ENCODE peak calls at places on chromosomes 6 and 20, in six cellular contexts. One of them, this sample, is unnamed.

GRCh38 chr6:68087399-68088133 is 547.5 kb upstream of the ADGRB3 start:
- DNase-seq in astrocyte of the spinal cord: peak; percentile 57
- DNase-seq in A549: no peak
- DNase-seq in fibroblast of the aortic adventitia: peak; percentile 65
- DNase-seq in psoas muscle: no peak
- DNase-seq in colonic mucosa: no peak
- DNase-seq in this sample: peak; percentile 76

GRCh38 chr6:95576621-95577316 is 566 bp upstream of the MANEA start:
- DNase-seq in astrocyte of the spinal cord: peak; percentile 59
- DNase-seq in A549: no peak
- DNase-seq in fibroblast of the aortic adventitia: peak; percentile 25
- DNase-seq in psoas muscle: no peak
- DNase-seq in colonic mucosa: no peak
- DNase-seq in this sample: peak; percentile 39

GRCh38 chr6:134204031-134204430 is 113.9 kb downstream of the SGK1 start:
- DNase-seq in astrocyte of the spinal cord: no peak
- DNase-seq in A549: no peak
- DNase-seq in fibroblast of the aortic adventitia: no peak
- DNase-seq in psoas muscle: no peak
- DNase-seq in colonic mucosa: no peak
- DNase-seq in this sample: no peak

GRCh38 chr6:16496982-16497823 is 258.8 kb downstream of the GMPR start:
- DNase-seq in astrocyte of the spinal cord: no peak
- DNase-seq in A549: no peak
- DNase-seq in fibroblast of the aortic adventitia: peak; percentile 58
- DNase-seq in psoas muscle: no peak
- DNase-seq in colonic mucosa: no peak
- DNase-seq in this sample: no peak

GRCh38 chr6:126748141-126748540 is 370.3 kb upstream of the RSPO3 start:
- DNase-seq in astrocyte of the spinal cord: no peak
- DNase-seq in A549: no peak
- DNase-seq in fibroblast of the aortic adventitia: peak; percentile 88
- DNase-seq in psoas muscle: no peak
- DNase-seq in colonic mucosa: no peak
- DNase-seq in this sample: peak; percentile 38

GRCh38 chr6:35804996-35805736 is at the start of gene LHFPL5:
- DNase-seq in astrocyte of the spinal cord: peak; percentile 23
- DNase-seq in A549: peak; percentile 54
- DNase-seq in fibroblast of the aortic adventitia: no peak
- DNase-seq in psoas muscle: peak; percentile 36
- DNase-seq in colonic mucosa: peak; percentile 32
- DNase-seq in this sample: peak; percentile 26

GRCh38 chr6:122806290-122806689 is 17.2 kb downstream of the SMPDL3A start:
- DNase-seq in astrocyte of the spinal cord: no peak
- DNase-seq in A549: no peak
- DNase-seq in fibroblast of the aortic adventitia: peak; percentile 77
- DNase-seq in psoas muscle: no peak
- DNase-seq in colonic mucosa: no peak
- DNase-seq in this sample: peak; percentile 30

GRCh38 chr20:46350201-46350985 is 42.1 kb upstream of the CDH22 start:
- DNase-seq in astrocyte of the spinal cord: peak; percentile 95
- DNase-seq in A549: no peak
- DNase-seq in fibroblast of the aortic adventitia: peak; percentile 83
- DNase-seq in psoas muscle: no peak
- DNase-seq in colonic mucosa: no peak
- DNase-seq in this sample: peak; percentile 92

GRCh38 chr6:21953831-21954801 is 342.7 kb downstream of the PRL start:
- DNase-seq in astrocyte of the spinal cord: peak; percentile 63
- DNase-seq in A549: no peak
- DNase-seq in fibroblast of the aortic adventitia: peak; percentile 61
- DNase-seq in psoas muscle: no peak
- DNase-seq in colonic mucosa: peak; percentile 60
- DNase-seq in this sample: peak; percentile 78

GRCh38 chr6:33858804-33859203 is 55.0 kb upstream of the MLN start:
- DNase-seq in astrocyte of the spinal cord: no peak
- DNase-seq in A549: no peak
- DNase-seq in fibroblast of the aortic adventitia: no peak
- DNase-seq in psoas muscle: no peak
- DNase-seq in colonic mucosa: no peak
- DNase-seq in this sample: no peak

GRCh38 chr6:122042380-122042779 is 357.1 kb upstream of the HSF2 start:
- DNase-seq in astrocyte of the spinal cord: no peak
- DNase-seq in A549: no peak
- DNase-seq in fibroblast of the aortic adventitia: no peak
- DNase-seq in psoas muscle: no peak
- DNase-seq in colonic mucosa: no peak
- DNase-seq in this sample: no peak

GRCh38 chr20:4152696-4153235 is 137.4 kb upstream of the RNF24 start:
- DNase-seq in astrocyte of the spinal cord: peak; percentile 35
- DNase-seq in A549: no peak
- DNase-seq in fibroblast of the aortic adventitia: peak; percentile 63
- DNase-seq in psoas muscle: no peak
- DNase-seq in colonic mucosa: no peak
- DNase-seq in this sample: no peak

GRCh38 chr20:5234158-5234557 is 82.6 kb downstream of the PROKR2 start:
- DNase-seq in astrocyte of the spinal cord: no peak
- DNase-seq in A549: no peak
- DNase-seq in fibroblast of the aortic adventitia: no peak
- DNase-seq in psoas muscle: no peak
- DNase-seq in colonic mucosa: no peak
- DNase-seq in this sample: no peak

GRCh38 chr6:166553563-166554271 is 32.8 kb downstream of the RAMACL start:
- DNase-seq in astrocyte of the spinal cord: peak; percentile 88
- DNase-seq in A549: no peak
- DNase-seq in fibroblast of the aortic adventitia: peak; percentile 89
- DNase-seq in psoas muscle: peak; percentile 62
- DNase-seq in colonic mucosa: peak; percentile 30
- DNase-seq in this sample: peak; percentile 84

GRCh38 chr20:46638367-46639274 is 12.6 kb downstream of the SLC13A3 start:
- DNase-seq in astrocyte of the spinal cord: no peak
- DNase-seq in A549: no peak
- DNase-seq in fibroblast of the aortic adventitia: no peak
- DNase-seq in psoas muscle: no peak
- DNase-seq in colonic mucosa: no peak
- DNase-seq in this sample: no peak

GRCh38 chr20:45104786-45105185 is 3.9 kb upstream of the KCNS1 start:
- DNase-seq in astrocyte of the spinal cord: peak; percentile 77
- DNase-seq in A549: no peak
- DNase-seq in fibroblast of the aortic adventitia: peak; percentile 73
- DNase-seq in psoas muscle: no peak
- DNase-seq in colonic mucosa: no peak
- DNase-seq in this sample: peak; percentile 40

GRCh38 chr20:63908008-63908682 is 13.2 kb downstream of the DNAJC5 start:
- DNase-seq in astrocyte of the spinal cord: no peak
- DNase-seq in A549: no peak
- DNase-seq in fibroblast of the aortic adventitia: no peak
- DNase-seq in psoas muscle: no peak
- DNase-seq in colonic mucosa: peak; percentile 80
- DNase-seq in this sample: no peak

DNA sequence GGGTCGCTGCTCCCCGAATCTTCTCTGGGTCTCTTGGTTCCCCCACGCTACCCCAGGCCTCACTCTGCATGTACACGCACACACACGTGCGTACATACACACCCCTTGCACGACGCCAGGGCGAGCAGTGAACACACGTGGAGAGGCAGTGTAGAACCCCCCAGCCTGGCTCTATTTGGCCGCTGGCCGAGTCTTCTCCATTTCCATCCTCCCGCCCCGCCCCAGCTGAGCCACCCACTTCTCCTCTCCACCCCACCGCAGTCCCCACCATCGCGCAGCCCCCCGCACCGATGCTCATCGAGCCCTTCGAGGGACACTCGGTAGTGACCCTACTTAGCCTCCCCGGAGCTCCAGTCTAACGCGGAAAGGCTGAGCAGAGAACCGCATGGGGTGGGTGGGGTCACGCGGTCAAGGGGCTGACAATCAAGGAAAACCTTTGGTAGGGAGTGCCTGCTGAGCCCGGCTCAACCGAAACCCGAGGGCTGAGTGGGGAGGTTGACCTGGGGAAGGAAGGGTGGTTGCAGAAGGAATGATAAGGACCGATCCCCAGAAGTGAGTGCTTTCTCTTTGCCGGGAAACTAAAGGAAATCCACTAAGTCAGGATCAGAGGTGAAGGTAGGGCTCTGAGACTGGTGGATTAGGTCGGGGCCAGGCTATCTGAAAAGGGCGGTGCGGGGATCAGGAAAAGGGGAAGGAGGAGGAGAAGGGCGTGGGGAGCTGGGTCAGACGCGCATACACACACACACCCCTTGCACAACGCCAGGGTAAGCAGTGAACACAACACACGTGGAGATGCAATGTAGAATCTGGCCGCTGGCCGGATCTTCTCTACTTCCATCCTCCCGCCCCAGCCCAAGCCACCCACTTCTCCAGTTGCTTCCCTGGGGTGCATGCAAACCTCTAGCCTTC is 49.8 kb downstream of the CPXM1 start:
- DNase-seq in astrocyte of the spinal cord: no peak
- DNase-seq in A549: peak; percentile 78
- DNase-seq in fibroblast of the aortic adventitia: peak; percentile 45
- DNase-seq in psoas muscle: peak; percentile 50
- DNase-seq in colonic mucosa: peak; percentile 53
- DNase-seq in this sample: peak; percentile 65
- H3K4me3 ChIP-seq in astrocyte of the spinal cord: no peak overlapping the region
- H3K4me3 ChIP-seq in A549: peak overlapping the region; percentile 68
- H3K4me3 ChIP-seq in fibroblast of the aortic adventitia: no peak overlapping the region
- H3K4me3 ChIP-seq in psoas muscle: no peak overlapping the region
- H3K4me3 ChIP-seq in colonic mucosa: peak overlapping the region; percentile 45
- H3K4me3 ChIP-seq in this sample: no peak overlapping the region

GRCh38 chr6:158793432-158793831 is 25.7 kb downstream of the EZR start:
- DNase-seq in astrocyte of the spinal cord: peak; percentile 50
- DNase-seq in A549: peak; percentile 47
- DNase-seq in fibroblast of the aortic adventitia: peak; percentile 53
- DNase-seq in psoas muscle: no peak
- DNase-seq in colonic mucosa: no peak
- DNase-seq in this sample: peak; percentile 81

GRCh38 chr6:158797331-158798202 is 21.6 kb downstream of the EZR start:
- DNase-seq in astrocyte of the spinal cord: peak; percentile 57
- DNase-seq in A549: no peak
- DNase-seq in fibroblast of the aortic adventitia: peak; percentile 94
- DNase-seq in psoas muscle: no peak
- DNase-seq in colonic mucosa: no peak
- DNase-seq in this sample: peak; percentile 82

GRCh38 chr6:158796353-158796752 is 22.8 kb downstream of the EZR start:
- DNase-seq in astrocyte of the spinal cord: no peak
- DNase-seq in A549: no peak
- DNase-seq in fibroblast of the aortic adventitia: no peak
- DNase-seq in psoas muscle: no peak
- DNase-seq in colonic mucosa: no peak
- DNase-seq in this sample: no peak

GRCh38 chr6:158798311-158798710 is 20.9 kb downstream of the EZR start:
- DNase-seq in astrocyte of the spinal cord: no peak
- DNase-seq in A549: no peak
- DNase-seq in fibroblast of the aortic adventitia: no peak
- DNase-seq in psoas muscle: no peak
- DNase-seq in colonic mucosa: no peak
- DNase-seq in this sample: no peak

DNA sequence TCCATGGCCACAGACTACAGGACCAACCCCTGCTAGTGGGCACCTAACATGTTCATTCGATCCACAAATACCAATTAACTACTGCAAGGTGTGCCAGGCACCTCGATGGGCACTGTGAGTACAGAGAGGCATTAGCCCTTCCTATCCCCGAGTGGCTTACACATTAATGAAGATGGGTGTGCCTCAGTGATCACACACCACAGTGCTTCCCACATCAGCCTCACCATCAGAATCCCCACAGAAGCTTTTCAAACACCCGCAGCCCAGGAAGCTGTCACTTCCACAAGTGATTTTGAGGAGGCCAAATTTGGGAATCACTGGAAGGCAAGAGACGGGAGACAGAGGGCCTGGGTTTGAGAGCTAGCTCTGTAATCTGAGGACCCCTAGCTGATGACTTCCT is 23.7 kb downstream of the EZR start:
- DNase-seq in astrocyte of the spinal cord: no peak
- DNase-seq in A549: no peak
- DNase-seq in fibroblast of the aortic adventitia: no peak
- DNase-seq in psoas muscle: no peak
- DNase-seq in colonic mucosa: no peak
- DNase-seq in this sample: no peak
- TF ChIP-seq CTCF in astrocyte of the spinal cord: no peak
- TF ChIP-seq CTCF in A549: no peak
- TF ChIP-seq CTCF in fibroblast of the aortic adventitia: no peak
- TF ChIP-seq CTCF in psoas muscle: no peak
- TF ChIP-seq CTCF in colonic mucosa: no peak
- TF ChIP-seq CTCF in this sample: no peak

GRCh38 chr6:169763881-169764280 is 12.5 kb downstream of the ERMARD start:
- DNase-seq in astrocyte of the spinal cord: peak; percentile 54
- DNase-seq in A549: no peak
- DNase-seq in fibroblast of the aortic adventitia: no peak
- DNase-seq in psoas muscle: no peak
- DNase-seq in colonic mucosa: no peak
- DNase-seq in this sample: peak; percentile 82
- H3K4me3 ChIP-seq in astrocyte of the spinal cord: no peak overlapping the region
- H3K4me3 ChIP-seq in A549: no peak overlapping the region
- H3K4me3 ChIP-seq in fibroblast of the aortic adventitia: no peak overlapping the region
- H3K4me3 ChIP-seq in psoas muscle: no peak overlapping the region
- H3K4me3 ChIP-seq in colonic mucosa: no peak overlapping the region
- H3K4me3 ChIP-seq in this sample: no peak overlapping the region

DNA sequence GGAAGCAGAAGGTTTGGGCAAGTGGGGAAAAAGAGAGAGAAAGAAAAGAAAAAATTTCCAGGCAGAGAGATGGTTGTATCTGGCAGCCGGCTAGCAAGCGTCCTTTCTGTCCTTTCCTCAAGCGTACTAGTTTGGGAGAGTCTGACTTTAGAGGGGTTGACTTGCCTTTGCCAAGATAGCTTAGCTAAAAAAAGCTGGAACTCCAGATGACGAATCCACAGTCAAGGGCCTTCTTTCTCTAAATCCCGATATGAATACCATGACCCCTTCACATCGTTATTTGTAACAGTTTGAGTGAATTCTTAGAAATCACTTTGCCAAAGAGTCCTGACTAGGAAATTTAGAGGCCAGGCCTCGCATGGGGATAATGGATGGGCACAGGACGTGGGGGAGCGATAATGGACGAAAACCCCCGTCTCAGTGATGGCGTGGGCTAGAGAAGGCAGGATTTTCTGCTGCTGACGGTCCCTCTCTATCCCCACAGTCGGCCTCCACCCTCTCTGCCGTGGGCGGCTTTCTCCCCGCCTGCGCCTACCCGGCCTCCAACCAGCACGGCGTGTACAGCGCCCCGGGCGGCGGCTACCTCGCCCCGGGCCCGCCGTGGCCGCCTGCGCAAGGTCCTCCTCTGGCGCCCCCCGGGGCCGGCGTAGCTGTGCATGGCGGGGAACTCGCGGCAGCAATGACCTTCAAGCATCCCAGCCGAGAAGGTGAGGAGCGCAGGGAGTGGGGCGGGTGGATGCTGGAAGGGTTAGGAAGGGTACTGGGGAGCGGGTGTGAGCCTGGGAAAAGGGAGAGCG is 3.5 kb downstream of the PAX1 start:
- DNase-seq in astrocyte of the spinal cord: no peak
- DNase-seq in A549: no peak
- DNase-seq in fibroblast of the aortic adventitia: no peak
- DNase-seq in psoas muscle: no peak
- DNase-seq in colonic mucosa: no peak
- DNase-seq in this sample: no peak
- TF ChIP-seq CTCF in astrocyte of the spinal cord: no peak
- TF ChIP-seq CTCF in A549: no peak
- TF ChIP-seq CTCF in fibroblast of the aortic adventitia: no peak
- TF ChIP-seq CTCF in psoas muscle: no peak
- TF ChIP-seq CTCF in colonic mucosa: no peak
- TF ChIP-seq CTCF in this sample: no peak